ENCODE peak calls at places on chromosomes 4 and X, in nine cellular contexts. X is Caco-2, J is fibroblast of lung, U is transverse colon, Y is pancreas, R is GM23248, G is HCT116, T is endothelial cell of umbilical vein, P is right atrium auricular region. B is an unnamed sample. For H3K36me3, the result is how much of the 10 kb centered on the place peaks cover.

GRCh38 chr4:131764730-131765129 is 1384.4 kb upstream of the PCDH10 start:
- DNase-seq in X (no peak), J (no peak), U (no peak), Y (no peak), R (no peak), G (no peak), T (no peak), P (no peak), B (no peak)

GRCh38 chrX:15816886-15817285 is 26.6 kb downstream of the ZRSR2 start:
- DNase-seq in X (no peak), J (peak), U (no peak), Y (no peak), R (no peak), G (no peak), T (no peak), P (no peak), B (no peak)

GRCh38 chr4:113288691-113289090 is 239.2 kb downstream of the ANK2 start:
- DNase-seq in X (no peak), J (peak), U (no peak), Y (no peak), R (peak), G (no peak), T (no peak), P (no peak), B (no peak)

GRCh38 chr4:39976945-39977488 is 694 bp downstream of the PDS5A start:
- DNase-seq in X (no peak), J (peak), U (peak), Y (peak), R (peak), G (no peak), T (peak), P (no peak), B (peak)

GRCh38 chr4:57462843-57463242 is 352.7 kb upstream of the IGFBP7 start:
- DNase-seq in X (no peak), J (no peak), U (peak), Y (no peak), R (no peak), G (no peak), T (no peak), P (no peak), B (no peak)

GRCh38 chr4:168868044-168868855 is 141.8 kb downstream of the CBR4 start:
- DNase-seq in X (no peak), J (peak), U (no peak), Y (no peak), R (peak), G (no peak), T (peak), P (no peak), B (peak)

GRCh38 chrX:39890807-39891206 is 207.0 kb downstream of the BCOR start:
- DNase-seq in X (no peak), J (no peak), U (no peak), Y (no peak), R (no peak), G (no peak), T (no peak), P (no peak), B (no peak)

GRCh38 chr4:78534286-78534955 is 17.1 kb upstream of the ANXA3 start:
- DNase-seq in X (no peak), J (peak), U (no peak), Y (no peak), R (peak), G (peak), T (no peak), P (no peak), B (no peak)

GRCh38 chr4:182204042-182204441 is 39.2 kb upstream of the TENM3 start:
- DNase-seq in X (no peak), J (peak), U (no peak), Y (no peak), R (no peak), G (no peak), T (no peak), P (no peak), B (no peak)

GRCh38 chrX:40320819-40321218 is 223.1 kb upstream of the BCOR start:
- DNase-seq in X (no peak), J (no peak), U (no peak), Y (no peak), R (no peak), G (no peak), T (no peak), P (no peak), B (no peak)

GRCh38 chrX:69429339-69430014 is 74.6 kb upstream of the NALF2 start:
- DNase-seq in X (no peak), J (no peak), U (no peak), Y (no peak), R (no peak), G (no peak), T (no peak), P (no peak), B (no peak)

GRCh38 chrX:3743821-3744439 is 30.5 kb upstream of the PRKX start:
- DNase-seq in X (no peak), J (no peak), U (peak), Y (no peak), R (no peak), G (no peak), T (no peak), P (no peak), B (no peak)

GRCh38 chrX:3052864-3053263 is 11.6 kb downstream of the ARSF start:
- DNase-seq in X (no peak), J (no peak), U (peak), Y (no peak), R (no peak), G (no peak), T (no peak), P (no peak), B (no peak)

GRCh38 chrX:15952212-15952611 is 97.6 kb upstream of the AP1S2 start:
- DNase-seq in X (no peak), J (no peak), U (no peak), Y (no peak), R (no peak), G (no peak), T (no peak), P (no peak), B (no peak)

GRCh38 chr4:118955515-118955914 is 66.9 kb downstream of the SYNPO2 start:
- DNase-seq in X (no peak), J (no peak), U (no peak), Y (no peak), R (peak), G (no peak), T (no peak), P (no peak), B (no peak)

GRCh38 chr4:158189409-158189808 is 16.6 kb upstream of the GASK1B start:
- DNase-seq in X (no peak), J (no peak), U (no peak), Y (no peak), R (no peak), G (no peak), T (no peak), P (no peak), B (no peak)

GRCh38 chr4:163113921-163114703 is 52.6 kb downstream of the NAF1 start:
- DNase-seq in X (no peak), J (peak), U (no peak), Y (no peak), R (no peak), G (no peak), T (no peak), P (no peak), B (no peak)

GRCh38 chrX:64218023-64218422 is 12.4 kb downstream of the ASB12 start:
- DNase-seq in X (no peak), J (no peak), U (no peak), Y (no peak), R (no peak), G (no peak), T (no peak), P (peak), B (no peak)

GRCh38 chr4:125003840-125004239 is 291.3 kb upstream of the ANKRD50 start:
- DNase-seq in X (no peak), J (no peak), U (no peak), Y (no peak), R (no peak), G (no peak), T (no peak), P (no peak), B (no peak)

GRCh38 chr4:116702949-116703348 is 382.4 kb downstream of the TRAM1L1 start:
- DNase-seq in X (no peak), J (no peak), U (no peak), Y (no peak), R (no peak), G (no peak), T (peak), P (no peak), B (no peak)

GRCh38 chr4:87697272-87697671 is 47.2 kb downstream of the DMP1 start:
- DNase-seq in X (no peak), J (peak), U (no peak), Y (no peak), R (no peak), G (no peak), T (no peak), P (no peak), B (peak)

GRCh38 chr4:133151301-133151680 is 2.2 kb downstream of the PCDH10 start:
- DNase-seq in X (no peak), J (peak), U (no peak), Y (no peak), R (peak), G (no peak), T (peak), P (no peak), B (no peak)

GRCh38 chrX:110741213-110741796 is 54.3 kb downstream of the CHRDL1 start:
- DNase-seq in X (no peak), J (peak), U (no peak), Y (no peak), R (peak), G (no peak), T (no peak), P (no peak), B (peak)

GRCh38 chr4:15197005-15197404 is 194.7 kb downstream of the CPEB2 start:
- DNase-seq in X (no peak), J (peak), U (no peak), Y (no peak), R (peak), G (no peak), T (peak), P (no peak), B (no peak)

GRCh38 chr4:1325176-1325480 is 21.9 kb upstream of the UVSSA start:
- DNase-seq in X (no peak), J (no peak), U (no peak), Y (no peak), R (no peak), G (no peak), T (no peak), P (no peak), B (no peak)

GRCh38 chr4:46648088-46648744 is 258.3 kb upstream of the GABRA2 start:
- DNase-seq in X (peak), J (peak), U (peak), Y (no peak), R (peak), G (no peak), T (no peak), P (no peak), B (peak)

GRCh38 chrX:32614707-32615106 is 596.6 kb downstream of the DMD start:
- DNase-seq in X (no peak), J (no peak), U (no peak), Y (no peak), R (no peak), G (no peak), T (no peak), P (no peak), B (no peak)

GRCh38 chr4:176005766-176006165 is 59.9 kb upstream of the WDR17 start:
- DNase-seq in X (no peak), J (no peak), U (no peak), Y (no peak), R (no peak), G (no peak), T (no peak), P (no peak), B (no peak)

GRCh38 chr4:26520728-26521442 is 30.6 kb upstream of the CCKAR start:
- DNase-seq in X (no peak), J (peak), U (no peak), Y (no peak), R (no peak), G (no peak), T (no peak), P (no peak), B (no peak)

GRCh38 chr4:4995866-4996265 is 23.4 kb downstream of the CYTL1 start:
- DNase-seq in X (no peak), J (peak), U (no peak), Y (no peak), R (peak), G (no peak), T (no peak), P (peak), B (no peak)

GRCh38 chr4:173461170-173461569 is 62.3 kb upstream of the SCRG1 start:
- DNase-seq in X (no peak), J (peak), U (no peak), Y (no peak), R (peak), G (no peak), T (no peak), P (no peak), B (peak)

GRCh38 chrX:40465735-40466551 is 114.8 kb upstream of the ATP6AP2 start:
- DNase-seq in X (no peak), J (no peak), U (no peak), Y (no peak), R (no peak), G (no peak), T (no peak), P (no peak), B (no peak)

GRCh38 chr4:38241541-38241940 is 281.3 kb downstream of the PTTG2 start:
- DNase-seq in X (no peak), J (peak), U (no peak), Y (no peak), R (peak), G (no peak), T (no peak), P (no peak), B (peak)

GRCh38 chr4:47744253-47744652 is 93.6 kb downstream of the CORIN start:
- DNase-seq in X (no peak), J (no peak), U (no peak), Y (no peak), R (no peak), G (no peak), T (no peak), P (no peak), B (no peak)
- H3K4me3 ChIP-seq in X (no peak), J (no peak), U (no peak), Y (no peak), R (no peak), G (no peak), T (no peak), P (no peak), B (no peak)

GRCh38 chr4:82352118-82352824 is 21.5 kb downstream of the HNRNPD start:
- DNase-seq in X (no peak), J (no peak), U (no peak), Y (no peak), R (no peak), G (no peak), T (no peak), P (no peak), B (no peak)
- H3K36me3 ChIP-seq in X (under half), J (under half), U (under half), Y (half or more), R (half or more), G (half or more), T (under half), P (half or more), B (half or more)

DNA sequence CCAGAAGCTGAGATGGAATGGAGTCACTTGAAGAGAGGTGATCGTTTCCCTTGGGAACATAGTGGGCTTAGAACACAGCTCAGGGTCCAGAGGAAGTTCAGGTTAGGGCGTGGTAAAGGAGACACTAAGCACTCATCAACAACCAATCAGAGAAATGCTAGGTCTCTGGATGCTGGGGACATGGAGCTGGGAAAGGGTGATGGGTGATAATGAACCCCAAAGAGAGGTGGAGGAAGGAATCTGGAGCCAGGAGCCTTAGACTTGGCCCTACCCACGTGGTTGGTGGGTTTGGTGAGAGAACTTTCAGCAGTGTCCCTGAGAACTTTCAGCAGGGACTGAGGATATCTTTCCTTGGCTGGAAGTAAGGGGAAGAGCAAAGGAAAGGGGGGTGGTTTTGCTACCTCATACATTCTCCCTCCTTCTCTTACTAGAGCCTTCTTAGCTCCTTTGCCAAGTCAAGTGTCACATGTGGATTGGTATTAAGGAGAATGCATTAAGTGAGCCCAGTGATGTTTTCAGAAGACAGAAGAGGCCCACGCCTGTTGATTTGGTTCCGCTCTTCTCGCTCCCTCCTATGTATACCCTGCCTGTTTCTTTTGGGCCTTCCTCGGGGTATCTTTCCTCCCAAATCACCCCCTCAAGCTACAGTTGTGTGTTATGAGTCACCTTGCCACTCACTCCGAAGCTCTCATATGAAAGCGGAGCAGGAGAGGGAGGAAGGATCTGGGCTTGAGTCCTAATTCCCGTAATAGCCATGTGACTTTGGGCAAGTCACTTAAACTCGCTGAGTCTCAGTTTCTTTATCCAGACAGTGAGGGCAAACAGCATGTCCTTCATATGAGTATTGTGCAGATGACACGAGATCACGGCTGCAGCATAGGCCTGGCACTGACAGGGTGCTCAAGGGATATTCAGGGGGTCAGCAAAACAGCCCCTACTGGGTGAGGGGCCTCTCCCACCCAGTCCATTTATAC is 63.1 kb downstream of the TSC22D3 start:
- DNase-seq in X (no peak), J (peak), U (peak), Y (no peak), R (peak), G (no peak), T (no peak), P (peak), B (no peak)
- H3K4me3 ChIP-seq in X (no peak), J (no peak), U (no peak), Y (no peak), R (no peak), G (no peak), T (no peak), P (peak), B (no peak)

GRCh38 chrX:129586446-129586845 is 46.4 kb downstream of the OCRL start:
- DNase-seq in X (no peak), J (no peak), U (no peak), Y (no peak), R (no peak), G (no peak), T (no peak), P (no peak), B (no peak)

GRCh38 chrX:129581904-129582303 is 41.8 kb downstream of the OCRL start:
- DNase-seq in X (no peak), J (peak), U (no peak), Y (no peak), R (no peak), G (no peak), T (no peak), P (no peak), B (no peak)

GRCh38 chrX:129585143-129585542 is 45.1 kb downstream of the OCRL start:
- DNase-seq in X (no peak), J (no peak), U (no peak), Y (no peak), R (no peak), G (no peak), T (no peak), P (no peak), B (no peak)

GRCh38 chrX:129590596-129590995 is 50.5 kb downstream of the OCRL start:
- DNase-seq in X (no peak), J (no peak), U (no peak), Y (no peak), R (no peak), G (no peak), T (no peak), P (no peak), B (no peak)

GRCh38 chrX:129585691-129586090 is 45.6 kb downstream of the OCRL start:
- DNase-seq in X (no peak), J (no peak), U (no peak), Y (no peak), R (no peak), G (no peak), T (no peak), P (no peak), B (no peak)
- H3K36me3 ChIP-seq in X (under half), J (under half), U (under half), Y (under half), R (under half), G (under half), T (under half), P (under half), B (under half)

GRCh38 chr4:185813133-185813532 is 1.1 kb upstream of the SORBS2 start:
- DNase-seq in X (no peak), J (no peak), U (no peak), Y (no peak), R (no peak), G (no peak), T (no peak), P (no peak), B (no peak)

GRCh38 chr4:185811509-185812364 is at the start of gene SORBS2:
- DNase-seq in X (peak), J (peak), U (peak), Y (peak), R (peak), G (no peak), T (no peak), P (no peak), B (no peak)

GRCh38 chr4:185805979-185806378 is 6.0 kb downstream of the SORBS2 start:
- DNase-seq in X (no peak), J (no peak), U (no peak), Y (no peak), R (no peak), G (no peak), T (no peak), P (no peak), B (no peak)

GRCh38 chr4:185809517-185810071 is 2.4 kb downstream of the SORBS2 start:
- DNase-seq in X (no peak), J (no peak), U (no peak), Y (no peak), R (no peak), G (no peak), T (no peak), P (no peak), B (no peak)

DNA sequence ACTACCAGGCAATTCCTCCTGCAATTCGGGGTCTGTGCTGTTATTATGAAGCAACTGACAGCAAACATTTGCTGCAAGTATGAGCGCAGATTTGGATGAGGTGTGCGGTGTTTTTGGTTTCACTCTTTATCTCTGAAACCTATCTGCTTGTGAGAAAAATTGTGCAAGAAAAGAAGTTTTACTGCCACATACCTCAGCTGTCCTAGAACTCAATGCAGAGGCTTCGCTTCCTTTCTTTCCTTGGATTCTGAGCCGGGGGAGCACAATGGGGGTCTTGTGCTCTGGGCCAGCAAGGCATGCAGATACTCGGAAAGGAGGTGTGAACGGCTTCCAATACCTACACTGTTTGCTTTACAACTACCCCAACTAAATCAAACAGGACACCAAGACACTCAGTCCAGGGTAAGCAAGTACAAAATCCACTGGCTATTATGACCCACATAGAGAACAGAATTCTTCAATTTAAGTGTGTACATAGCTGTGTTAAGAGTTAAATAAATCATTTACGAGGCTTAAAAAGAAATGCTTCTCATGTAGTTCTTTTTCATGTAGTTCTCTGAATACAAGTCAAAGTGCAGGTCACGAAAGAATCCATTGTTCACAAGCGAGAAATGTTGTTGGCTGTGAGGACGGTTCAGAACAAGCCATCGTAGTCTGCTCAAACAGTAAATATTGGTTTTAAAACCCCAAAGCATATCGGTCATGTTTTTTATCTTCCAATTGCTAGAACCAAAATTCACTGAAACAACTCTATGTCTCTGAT is 1.1 kb downstream of the SORBS2 start:
- DNase-seq in X (no peak), J (no peak), U (no peak), Y (no peak), R (no peak), G (no peak), T (no peak), P (no peak), B (no peak)
- H3K4me3 ChIP-seq in X (peak), J (no peak), U (peak), Y (peak), R (no peak), G (no peak), T (no peak), P (peak), B (peak)